ENCODE peak calls at places on chromosome 3, in nine cellular contexts. Y is AG09309, U is left lung, F is neural crest cell, L is activated T-helper 1 cell treated with Interleukin-2 at 50 U/mL for 16 hours, R is right atrium auricular region, D is anterior cingulate cortex, X is HS-5, T is colonic mucosa. K is an unnamed sample.

GRCh38 chr3:192409203-192409837 is 318.0 kb downstream of the FGF12 start:
- DNase-seq in Y (no peak), U (peak; percentile 79), F (peak; percentile 55), L (no peak), R (no peak), D (no peak), X (no peak), T (no peak), K (no peak)

GRCh38 chr3:54122802-54123537 is 618 bp downstream of the CACNA2D3 start:
- DNase-seq in Y (no peak), U (peak; percentile 73), F (no peak), L (no peak), R (no peak), D (no peak), X (no peak), T (no peak), K (no peak)

GRCh38 chr3:130429069-130430023 is 83.9 kb downstream of the COL6A5 start:
- DNase-seq in Y (no peak), U (no peak), F (no peak), L (no peak), R (no peak), D (no peak), X (no peak), T (no peak), K (no peak)

GRCh38 chr3:111277226-111277625 is 205.6 kb downstream of the NECTIN3 start:
- DNase-seq in Y (peak; percentile 31), U (no peak), F (no peak), L (no peak), R (no peak), D (no peak), X (no peak), T (no peak), K (no peak)

GRCh38 chr3:44104668-44105321 is 136.9 kb upstream of the TOPAZ1 start:
- DNase-seq in Y (peak; percentile 17), U (no peak), F (no peak), L (no peak), R (no peak), D (no peak), X (peak; percentile 39), T (no peak), K (no peak)

GRCh38 chr3:175349181-175349580 is 490.0 kb downstream of the NAALADL2 start:
- DNase-seq in Y (no peak), U (no peak), F (no peak), L (no peak), R (no peak), D (no peak), X (no peak), T (no peak), K (no peak)

GRCh38 chr3:37922721-37923575 is 61.3 kb downstream of the CTDSPL start:
- DNase-seq in Y (no peak), U (peak; percentile 65), F (no peak), L (no peak), R (no peak), D (peak; percentile 26), X (no peak), T (no peak), K (peak; percentile 80)

GRCh38 chr3:10249833-10250232 is 1.6 kb downstream of the TATDN2 start:
- DNase-seq in Y (no peak), U (no peak), F (no peak), L (no peak), R (no peak), D (no peak), X (no peak), T (no peak), K (no peak)

GRCh38 chr3:121817753-121818152 is 17.1 kb downstream of the IQCB1 start:
- DNase-seq in Y (no peak), U (no peak), F (no peak), L (no peak), R (no peak), D (no peak), X (no peak), T (no peak), K (no peak)

GRCh38 chr3:186452517-186452916 is 90.5 kb upstream of the DGKG start:
- DNase-seq in Y (peak; percentile 61), U (no peak), F (no peak), L (no peak), R (no peak), D (no peak), X (peak; percentile 64), T (no peak), K (peak; percentile 69)

GRCh38 chr3:129166579-129167332 is 5.9 kb upstream of the ISY1 start:
- DNase-seq in Y (no peak), U (no peak), F (no peak), L (no peak), R (no peak), D (no peak), X (no peak), T (no peak), K (no peak)

GRCh38 chr3:185677146-185677829 is 91.2 kb downstream of the SENP2 start:
- DNase-seq in Y (peak; percentile 44), U (no peak), F (peak; percentile 38), L (no peak), R (no peak), D (no peak), X (peak; percentile 44), T (peak; percentile 63), K (no peak)

GRCh38 chr3:105359098-105359762 is 7.5 kb upstream of the ALCAM start:
- DNase-seq in Y (no peak), U (no peak), F (no peak), L (no peak), R (no peak), D (no peak), X (no peak), T (no peak), K (no peak)

GRCh38 chr3:187186801-187187421 is 10.4 kb upstream of the RTP1 start:
- DNase-seq in Y (peak; percentile 50), U (no peak), F (no peak), L (no peak), R (peak; percentile 63), D (no peak), X (no peak), T (peak; percentile 22), K (peak; percentile 85)

GRCh38 chr3:42633544-42633943 is 20.0 kb upstream of the ZBTB47 start:
- DNase-seq in Y (no peak), U (no peak), F (no peak), L (no peak), R (no peak), D (no peak), X (no peak), T (no peak), K (no peak)

GRCh38 chr3:154095832-154096421 is 25.3 kb upstream of the ARHGEF26 start:
- DNase-seq in Y (no peak), U (no peak), F (no peak), L (no peak), R (no peak), D (no peak), X (no peak), T (no peak), K (no peak)

GRCh38 chr3:99952306-99952705 is 134.6 kb downstream of the CMSS1 start:
- DNase-seq in Y (no peak), U (no peak), F (no peak), L (no peak), R (no peak), D (no peak), X (peak; percentile 44), T (no peak), K (no peak)

GRCh38 chr3:78741066-78741645 is 1026.6 kb downstream of the ROBO1 start:
- DNase-seq in Y (no peak), U (no peak), F (no peak), L (no peak), R (no peak), D (no peak), X (no peak), T (no peak), K (no peak)

GRCh38 chr3:138842483-138843188 is 7.9 kb upstream of the PIK3CB start:
- DNase-seq in Y (no peak), U (no peak), F (no peak), L (no peak), R (no peak), D (no peak), X (no peak), T (no peak), K (no peak)

GRCh38 chr3:134597390-134597975 is 53.3 kb downstream of the KY start:
- DNase-seq in Y (no peak), U (no peak), F (no peak), L (no peak), R (no peak), D (no peak), X (no peak), T (no peak), K (no peak)

GRCh38 chr3:63655519-63655918 is 3.0 kb downstream of the SNTN start:
- DNase-seq in Y (peak; percentile 90), U (no peak), F (no peak), L (no peak), R (no peak), D (no peak), X (peak; percentile 79), T (no peak), K (no peak)

GRCh38 chr3:128036119-128036518 is 16.1 kb upstream of the SEC61A1 start:
- DNase-seq in Y (no peak), U (no peak), F (no peak), L (no peak), R (no peak), D (no peak), X (no peak), T (no peak), K (no peak)

GRCh38 chr3:127250032-127250431 is 37.8 kb downstream of the PRR20G start:
- DNase-seq in Y (no peak), U (no peak), F (no peak), L (no peak), R (no peak), D (no peak), X (no peak), T (no peak), K (no peak)

GRCh38 chr3:99549220-99549619 is 89.2 kb upstream of the COL8A1 start:
- DNase-seq in Y (no peak), U (no peak), F (no peak), L (no peak), R (no peak), D (no peak), X (no peak), T (no peak), K (no peak)

K was measured in coronary artery.